ENCODE peak calls at places on chromosome 1, in ten cellular contexts. S, K, H, F, M, Z, O, P, L and R are unnamed samples.

GRCh38 chr1:200873116-200873670 is 412 bp downstream of the GPR25 start:
- DNase-seq in O (no peak), H (no peak), P (no peak), Z (no peak), K (no peak), S (no peak), F (no peak), L (no peak), M (no peak), R (no peak)

GRCh38 chr1:18360251-18360650 is 120.5 kb upstream of the KLHDC7A start:
- DNase-seq in K (no peak), O (no peak), L (peak), M (no peak), P (no peak), Z (no peak), F (no peak), H (no peak), S (no peak), R (no peak)

GRCh38 chr1:158527190-158527815 is 26.9 kb downstream of the OR6Y1 start:
- DNase-seq in O (peak), Z (peak), H (no peak), L (peak), S (peak), K (peak), P (peak), F (peak), M (no peak), R (no peak)

GRCh38 chr1:45326627-45327591 is at the start of gene HPDL:
- DNase-seq in Z (peak), F (peak), L (peak), K (peak), H (peak), S (peak), P (no peak), M (peak), O (peak), R (peak)

GRCh38 chr1:57632401-57632800 is 208.5 kb upstream of the DAB1 start:
- DNase-seq in L (no peak), H (no peak), M (no peak), F (no peak), O (no peak), Z (peak), S (no peak), K (peak), P (peak), R (no peak)

GRCh38 chr1:101653482-101653946 is 343.2 kb downstream of the OLFM3 start:
- DNase-seq in S (peak), P (peak), M (peak), F (no peak), H (no peak), K (no peak), O (peak), L (no peak), Z (peak), R (no peak)

GRCh38 chr1:174550296-174550695 is 102.5 kb downstream of the GPR52 start:
- DNase-seq in M (no peak), Z (no peak), H (no peak), P (peak), K (no peak), S (no peak), L (no peak), O (no peak), F (no peak), R (no peak)

GRCh38 chr1:1081311-1082238 is 7.5 kb upstream of the RNF223 start:
- DNase-seq in K (no peak), L (no peak), H (no peak), M (no peak), O (no peak), F (no peak), Z (no peak), P (no peak), S (no peak), R (no peak)

GRCh38 chr1:78676347-78676982 is 26.8 kb downstream of the IFI44 start:
- DNase-seq in F (peak), P (peak), S (peak), O (peak), M (peak), H (no peak), L (peak), K (peak), Z (peak), R (no peak)

GRCh38 chr1:97919568-97920261 is 1.1 kb downstream of the DPYD start:
- DNase-seq in H (no peak), P (peak), O (peak), S (no peak), Z (peak), F (no peak), L (peak), M (no peak), K (peak), R (no peak)

GRCh38 chr1:26012862-26013261 is 8.7 kb upstream of the EXTL1 start:
- DNase-seq in H (no peak), K (no peak), M (no peak), S (no peak), P (no peak), F (no peak), O (no peak), L (no peak), Z (no peak), R (no peak)

GRCh38 chr1:42267904-42268303 is 67.1 kb downstream of the FOXJ3 start:
- DNase-seq in H (no peak), M (no peak), P (no peak), Z (no peak), L (no peak), O (no peak), K (no peak), S (no peak), F (no peak), R (no peak)

GRCh38 chr1:52674497-52675384 is 23.4 kb downstream of the COA7 start:
- DNase-seq in L (no peak), M (no peak), K (no peak), F (no peak), Z (no peak), O (no peak), P (peak), H (no peak), S (no peak), R (no peak)

GRCh38 chr1:213759359-213760181 is 228.2 kb upstream of the PROX1 start:
- DNase-seq in S (peak), O (no peak), M (no peak), H (no peak), K (no peak), P (no peak), F (peak), L (no peak), Z (no peak), R (no peak)

GRCh38 chr1:188497020-188497419 is 1668.3 kb downstream of the PLA2G4A start:
- DNase-seq in F (no peak), P (no peak), L (no peak), M (no peak), Z (no peak), K (no peak), H (no peak), S (no peak), O (no peak), R (no peak)

GRCh38 chr1:219650880-219651279 is 38.0 kb upstream of the ZC3H11B start:
- DNase-seq in H (no peak), M (no peak), K (no peak), O (no peak), F (no peak), Z (no peak), L (no peak), S (no peak), P (no peak), R (no peak)

GRCh38 chr1:230342019-230342418 is 84.1 kb downstream of the PGBD5 start:
- DNase-seq in K (no peak), M (no peak), P (no peak), S (no peak), L (no peak), F (no peak), Z (no peak), O (no peak), H (no peak), R (no peak)

GRCh38 chr1:93734999-93735398 is 53.4 kb upstream of the BCAR3 start:
- DNase-seq in M (no peak), L (no peak), F (no peak), Z (no peak), K (peak), H (no peak), S (no peak), P (no peak), O (peak), R (no peak)

GRCh38 chr1:93608188-93609109 is 73.2 kb downstream of the BCAR3 start:
- DNase-seq in S (no peak), K (no peak), H (no peak), L (no peak), Z (peak), P (no peak), M (no peak), F (no peak), O (peak), R (no peak)

GRCh38 chr1:22442212-22442894 is 9.3 kb upstream of the ZBTB40 start:
- DNase-seq in L (no peak), H (no peak), S (no peak), K (no peak), F (no peak), Z (no peak), P (no peak), O (no peak), M (no peak), R (no peak)

GRCh38 chr1:31510853-31511789 is 65.2 kb upstream of the TINAGL1 start:
- DNase-seq in S (peak), Z (no peak), M (no peak), L (peak), P (peak), O (no peak), F (no peak), H (no peak), K (no peak), R (no peak)

GRCh38 chr1:4425892-4426291 is 228.5 kb upstream of the AJAP1 start:
- DNase-seq in L (no peak), H (no peak), P (no peak), S (no peak), F (no peak), Z (no peak), K (no peak), O (no peak), M (no peak), R (no peak)

GRCh38 chr1:20958430-20958829 is 171.3 kb upstream of the HP1BP3 start:
- DNase-seq in K (no peak), M (no peak), H (no peak), L (no peak), Z (no peak), S (no peak), P (no peak), O (no peak), F (no peak), R (no peak)